ENCODE peak calls at places on chromosomes 12 and 14, in seven cellular contexts. G is testis, A is psoas muscle, X is bronchial epithelial cell, Q is left ventricle myocardium inferior, O is Panc1, R is lower leg skin. B is an unnamed sample.

GRCh38 chr12:27521066-27521465 is 2.9 kb upstream of the PPFIBP1 start:
- DNase-seq in G (peak; percentile 31), A (no peak), X (no peak), Q (peak; percentile 33), O (no peak), R (no peak), B (no peak)

GRCh38 chr14:56341766-56342418 is 223.7 kb downstream of the PELI2 start:
- DNase-seq in G (no peak), A (no peak), X (no peak), Q (no peak), O (no peak), R (no peak), B (peak; percentile 41)

GRCh38 chr14:97218336-97218712 is 421.1 kb downstream of the VRK1 start:
- DNase-seq in G (no peak), A (no peak), X (no peak), Q (no peak), O (no peak), R (no peak), B (no peak)

GRCh38 chr12:111413442-111414086 is 7.8 kb downstream of the SH2B3 start:
- DNase-seq in G (no peak), A (no peak), X (peak; percentile 38), Q (peak; percentile 66), O (no peak), R (no peak), B (peak; percentile 53)

GRCh38 chr12:46372852-46373302 is 304 bp upstream of the SLC38A2 start:
- DNase-seq in G (no peak), A (no peak), X (no peak), Q (no peak), O (no peak), R (no peak), B (no peak)

GRCh38 chr14:100165376-100165775 is 5.9 kb upstream of the DEGS2 start:
- DNase-seq in G (no peak), A (no peak), X (no peak), Q (no peak), O (no peak), R (no peak), B (no peak)

GRCh38 chr12:82082476-82082875 is 275.7 kb downstream of the CCDC59 start:
- DNase-seq in G (no peak), A (no peak), X (peak; percentile 71), Q (no peak), O (no peak), R (no peak), B (no peak)

GRCh38 chr14:25007832-25008231 is 42.1 kb downstream of the STXBP6 start:
- DNase-seq in G (peak; percentile 16), A (no peak), X (no peak), Q (no peak), O (no peak), R (no peak), B (no peak)

GRCh38 chr14:70213721-70214282 is 25.1 kb upstream of the SLC8A3 start:
- DNase-seq in G (no peak), A (no peak), X (no peak), Q (no peak), O (no peak), R (no peak), B (no peak)

GRCh38 chr12:7346571-7347225 is 42.8 kb downstream of the ACSM4 start:
- DNase-seq in G (no peak), A (no peak), X (no peak), Q (no peak), O (no peak), R (no peak), B (no peak)

GRCh38 chr12:71160585-71160984 is 2.8 kb upstream of the TSPAN8 start:
- DNase-seq in G (no peak), A (no peak), X (peak; percentile 87), Q (no peak), O (no peak), R (no peak), B (no peak)

GRCh38 chr12:8035440-8036010 is 3.0 kb downstream of the FOXJ2 start:
- DNase-seq in G (no peak), A (no peak), X (no peak), Q (no peak), O (no peak), R (no peak), B (no peak)

GRCh38 chr12:116174904-116175303 is 102.6 kb downstream of the MED13L start:
- DNase-seq in G (no peak), A (no peak), X (no peak), Q (no peak), O (no peak), R (no peak), B (no peak)

GRCh38 chr14:22556990-22557623 is 31.9 kb downstream of the DAD1 start:
- DNase-seq in G (peak; percentile 83), A (peak; percentile 93), X (peak; percentile 51), Q (peak; percentile 83), O (peak; percentile 50), R (peak; percentile 96), B (peak; percentile 76)

GRCh38 chr14:101193845-101194355 is 290.4 kb upstream of the RTL1 start:
- DNase-seq in G (no peak), A (no peak), X (no peak), Q (no peak), O (no peak), R (no peak), B (no peak)

GRCh38 chr12:49515266-49515665 is 23.6 kb upstream of the KCNH3 start:
- DNase-seq in G (no peak), A (no peak), X (peak; percentile 83), Q (no peak), O (peak; percentile 17), R (no peak), B (peak; percentile 84)

GRCh38 chr14:90005939-90006530 is 50.3 kb downstream of the TDP1 start:
- DNase-seq in G (no peak), A (no peak), X (no peak), Q (no peak), O (no peak), R (no peak), B (no peak)

GRCh38 chr12:93381183-93381975 is 3.7 kb downstream of the NUDT4 start:
- DNase-seq in G (no peak), A (no peak), X (peak; percentile 9), Q (no peak), O (no peak), R (no peak), B (no peak)

GRCh38 chr12:89742337-89743022 is 33.8 kb upstream of the ATP2B1 start:
- DNase-seq in G (no peak), A (no peak), X (no peak), Q (no peak), O (no peak), R (no peak), B (no peak)

GRCh38 chr12:5197127-5197526 is 153.4 kb downstream of the KCNA5 start:
- DNase-seq in G (no peak), A (no peak), X (peak; percentile 21), Q (no peak), O (no peak), R (no peak), B (peak; percentile 93)

GRCh38 chr12:98425859-98426258 is 89.5 kb upstream of the TMPO start:
- DNase-seq in G (no peak), A (no peak), X (no peak), Q (no peak), O (no peak), R (no peak), B (no peak)

GRCh38 chr12:334114-334513 is 55.0 kb downstream of the KDM5A start:
- DNase-seq in G (no peak), A (no peak), X (no peak), Q (no peak), O (no peak), R (no peak), B (no peak)

GRCh38 chr14:74062809-74063150 is 21.5 kb downstream of the ALDH6A1 start:
- DNase-seq in G (no peak), A (no peak), X (no peak), Q (no peak), O (no peak), R (no peak), B (no peak)

DNA sequence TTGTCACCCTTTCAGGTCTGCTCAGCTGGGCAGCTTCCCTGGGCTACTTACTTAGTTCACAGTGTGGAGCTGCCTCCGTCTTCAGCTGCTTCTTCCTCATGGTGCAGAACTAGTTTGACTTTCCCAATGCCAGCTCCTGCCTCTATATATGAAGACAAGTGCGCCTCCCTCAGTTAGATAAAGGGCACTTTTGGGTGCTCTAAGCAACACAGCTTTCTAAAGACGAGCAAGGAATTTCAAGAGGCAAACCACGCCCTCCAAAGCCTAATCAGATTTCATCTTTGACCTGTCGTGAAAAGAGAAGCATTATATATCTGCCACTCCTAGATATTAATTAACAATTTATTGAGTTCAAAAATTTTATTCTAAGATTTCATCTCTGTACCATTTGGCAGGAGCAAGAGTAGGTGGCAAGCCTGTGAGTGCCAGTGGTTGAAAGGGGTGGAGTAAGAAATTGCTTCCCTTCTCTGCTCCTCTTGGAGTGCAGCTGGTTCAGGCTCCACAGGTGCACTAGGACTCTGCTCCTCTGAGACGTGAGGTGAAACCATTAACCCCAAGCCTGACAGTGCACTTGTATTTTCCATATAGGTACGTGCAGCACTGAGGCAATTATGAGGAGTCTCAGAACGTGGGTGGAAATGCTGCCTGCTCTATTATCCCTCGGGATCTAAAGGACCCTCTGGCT is 2.1 kb upstream of the SLC11A2 start:
- DNase-seq in G (no peak), A (no peak), X (peak; percentile 68), Q (no peak), O (peak; percentile 46), R (no peak), B (peak; percentile 43)
- TF ChIP-seq CTCF in G (no peak), A (no peak), X (peak; percentile 53), Q (peak; percentile 21), O (peak; percentile 75), R (no peak), B (peak; percentile 29)

DNA sequence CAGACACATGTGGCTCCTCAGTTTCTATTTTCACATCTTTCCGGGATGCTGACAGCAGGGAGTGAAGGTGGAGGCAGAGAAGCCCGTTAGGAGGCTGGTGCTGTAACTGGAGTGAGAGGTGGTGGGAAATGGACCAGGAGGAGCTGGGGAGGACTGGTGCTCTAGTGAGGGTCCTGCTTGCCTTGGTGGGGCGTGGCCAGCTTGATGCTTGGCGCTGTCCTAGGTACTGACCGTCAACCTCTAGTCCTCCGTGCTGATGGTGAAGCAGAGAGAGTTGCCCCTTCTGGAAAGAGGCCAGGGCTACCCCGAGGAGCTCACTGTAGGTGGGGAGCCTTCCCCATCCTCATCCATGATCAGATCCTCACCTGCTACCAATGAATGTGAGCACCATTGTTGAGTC is 1.4 kb downstream of the TRMT61A start:
- DNase-seq in G (no peak), A (peak; percentile 56), X (no peak), Q (no peak), O (no peak), R (no peak), B (no peak)
- H3K4me3 ChIP-seq in G (no peak overlapping the region), A (peak overlapping the region; percentile 84), X (no peak overlapping the region), Q (peak overlapping the region; percentile 89), O (no peak overlapping the region), R (no peak overlapping the region), B (peak overlapping the region; percentile 92)

GRCh38 chr12:75638792-75639191 is 127.4 kb upstream of the KRR1 start:
- DNase-seq in G (no peak), A (no peak), X (no peak), Q (no peak), O (no peak), R (no peak), B (no peak)
- TF ChIP-seq CTCF in G (no peak), A (no peak), X (no peak), Q (no peak), O (no peak), R (no peak), B (no peak)

DNA sequence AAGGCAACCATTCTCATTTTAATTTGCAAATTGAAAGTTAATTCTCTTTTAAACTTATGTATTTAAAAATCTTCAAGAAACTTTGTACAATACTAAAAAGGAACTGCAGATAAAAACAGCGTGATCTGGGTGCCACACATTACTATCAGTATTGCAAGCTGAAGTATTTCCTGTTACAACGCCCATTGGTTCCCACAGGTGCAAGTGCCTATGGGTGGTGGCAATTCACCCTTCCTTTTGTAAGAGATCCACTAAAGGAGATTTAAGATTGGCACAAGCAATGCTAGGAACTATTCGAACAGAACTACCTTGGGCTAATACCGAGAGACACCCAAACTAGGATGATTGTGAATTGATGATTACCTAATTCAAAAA is 13.2 kb downstream of the TAOK3 start:
- DNase-seq in G (no peak), A (no peak), X (no peak), Q (no peak), O (no peak), R (no peak), B (no peak)
- H3K4me3 ChIP-seq in G (no peak overlapping the region), A (peak overlapping the region; percentile 0), X (no peak overlapping the region), Q (no peak overlapping the region), O (no peak overlapping the region), R (no peak overlapping the region), B (no peak overlapping the region)

B was measured in astrocyte of the spinal cord.